ENCODE peak calls at places on chromosomes 12 and 14, in eight cellular contexts. O is cardiac fibroblast; J is progenitor cell of endocrine pancreas; I is astrocyte; H is CD8-positive, alpha-beta T cell; X is osteocyte; G is endothelial cell; T is HFFc6. V is an unnamed sample.

GRCh38 chr14:87864356-87865230 is 128.4 kb downstream of the GALC start:
- DNase-seq in O (peak; percentile 4), J (no peak), I (no peak), H (no peak), X (no peak), G (no peak), T (no peak), V (no peak)

GRCh38 chr12:76031081-76031413 is 529 bp downstream of the PHLDA1 start:
- DNase-seq in O (no peak), J (no peak), I (no peak), H (no peak), X (no peak), G (no peak), T (no peak), V (no peak)

GRCh38 chr12:125169870-125170269 is 104.6 kb downstream of the AACS start:
- DNase-seq in O (no peak), J (no peak), I (no peak), H (no peak), X (no peak), G (no peak), T (no peak), V (no peak)

GRCh38 chr12:97967831-97968230 is 505.2 kb downstream of the RMST start:
- DNase-seq in O (no peak), J (no peak), I (no peak), H (no peak), X (no peak), G (no peak), T (no peak), V (no peak)

GRCh38 chr12:72448805-72449204 is 176.6 kb downstream of the TRHDE start:
- DNase-seq in O (no peak), J (no peak), I (no peak), H (no peak), X (no peak), G (no peak), T (no peak), V (no peak)

GRCh38 chr12:5383961-5384360 is 47.9 kb upstream of the NTF3 start:
- DNase-seq in O (no peak), J (no peak), I (no peak), H (no peak), X (no peak), G (no peak), T (no peak), V (no peak)

GRCh38 chr14:96484391-96484790 is 17.8 kb upstream of the PAPOLA start:
- DNase-seq in O (no peak), J (no peak), I (no peak), H (no peak), X (no peak), G (no peak), T (no peak), V (no peak)

GRCh38 chr14:88521818-88522217 is 33.0 kb downstream of the PTPN21 start:
- DNase-seq in O (peak; percentile 48), J (no peak), I (peak; percentile 32), H (no peak), X (no peak), G (no peak), T (peak; percentile 20), V (no peak)

GRCh38 chr12:104314242-104314614 is 10.7 kb downstream of the EID3 start:
- DNase-seq in O (peak; percentile 35), J (no peak), I (no peak), H (no peak), X (no peak), G (no peak), T (no peak), V (no peak)

GRCh38 chr14:66076166-66076565 is 410.0 kb upstream of the CCDC196 start:
- DNase-seq in O (no peak), J (no peak), I (peak; percentile 12), H (no peak), X (no peak), G (no peak), T (no peak), V (no peak)

DNA sequence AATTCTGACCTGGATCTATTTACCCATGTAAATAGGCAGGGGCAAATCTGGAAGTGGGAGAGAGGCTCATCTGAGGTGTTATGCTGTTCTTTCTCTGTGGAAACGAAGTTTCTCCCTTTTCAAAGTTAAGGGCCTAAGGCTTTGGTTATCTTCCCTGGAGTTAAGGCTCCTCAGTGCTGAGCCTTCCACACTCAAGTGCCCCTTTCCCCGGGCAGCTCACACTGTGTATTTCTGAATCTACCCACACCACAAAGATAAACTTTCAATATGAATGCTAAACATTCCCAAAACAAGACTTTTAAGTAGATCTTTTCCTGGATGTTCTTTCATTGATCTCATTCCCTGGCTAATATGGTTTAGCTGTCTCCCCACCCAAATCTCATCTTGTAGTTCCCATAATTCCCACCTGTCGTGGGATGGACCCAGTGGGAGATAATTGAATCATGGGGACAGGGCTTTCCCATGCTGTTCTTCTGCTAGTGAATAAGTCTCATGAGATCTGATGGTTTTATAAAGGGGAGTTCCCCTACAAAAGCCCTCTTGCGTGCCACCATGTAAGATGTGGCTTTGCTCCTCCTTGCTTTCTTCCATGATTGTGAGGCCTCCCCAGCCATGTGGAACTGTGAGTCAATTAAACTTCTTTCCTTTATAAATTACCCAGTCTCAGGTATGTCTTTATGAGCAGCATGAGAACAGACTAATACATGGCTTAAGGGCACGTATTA is 251.1 kb downstream of the NAV3 start:
- DNase-seq in O (no peak), J (no peak), I (no peak), H (no peak), X (no peak), G (no peak), T (no peak), V (no peak)
- TF ChIP-seq CTCF in O (no peak), J (no peak), I (no peak), H (no peak), X (no peak), G (no peak), T (no peak), V (no peak)

DNA sequence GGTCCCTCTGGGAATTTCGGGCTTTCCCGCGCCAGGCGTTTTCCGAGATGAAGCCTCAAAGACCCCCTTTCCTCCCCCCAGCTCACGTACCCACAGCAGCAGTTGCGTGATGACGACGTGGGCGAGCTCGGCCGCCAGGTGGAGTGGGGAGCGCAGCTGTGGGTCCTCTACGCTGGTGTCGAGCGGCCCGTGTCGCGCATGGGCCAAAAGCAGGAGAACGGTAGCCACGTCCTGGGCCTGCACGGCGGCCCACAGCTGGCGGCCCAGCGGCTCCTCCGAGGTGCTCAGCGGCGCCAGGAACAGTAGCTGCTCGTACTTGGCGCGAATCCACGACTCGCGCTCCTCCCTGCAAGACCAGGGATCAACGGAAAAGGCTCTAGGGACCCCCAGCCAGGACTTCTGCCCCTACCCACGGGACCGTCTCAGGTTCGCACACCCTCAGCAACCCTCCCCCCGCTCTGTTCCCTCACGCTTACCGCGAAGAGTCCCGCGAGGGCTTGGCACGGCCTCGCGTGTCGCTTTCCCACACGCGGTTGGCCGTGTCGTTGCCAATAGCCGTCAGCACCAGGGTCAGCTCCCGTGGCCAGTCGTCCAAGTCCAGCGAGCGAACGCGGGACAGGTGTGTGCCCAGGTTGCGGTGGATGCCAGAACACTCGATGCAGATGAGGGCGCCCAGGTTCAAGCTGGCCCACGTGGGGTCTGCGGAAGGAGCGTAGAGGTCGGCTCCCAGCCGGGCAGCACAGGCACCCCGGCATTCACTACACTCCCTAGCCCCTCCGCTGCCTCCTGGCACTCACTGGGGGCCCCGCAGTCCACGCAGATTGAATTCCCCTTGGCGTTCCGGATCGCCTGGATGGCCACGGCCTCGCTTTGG is 11.4 kb downstream of the AGAP2 start:
- DNase-seq in O (no peak), J (peak; percentile 57), I (peak; percentile 20), H (peak; percentile 45), X (peak; percentile 84), G (peak; percentile 43), T (peak; percentile 48), V (no peak)
- TF ChIP-seq CTCF in O (peak; percentile 42), J (no peak), I (no peak), H (no peak), X (peak; percentile 36), G (no peak), T (peak; percentile 58), V (peak; percentile 23)

GRCh38 chr12:131831635-131832041 is 3.4 kb downstream of the MMP17 start:
- DNase-seq in O (peak; percentile 77), J (no peak), I (peak; percentile 55), H (no peak), X (no peak), G (no peak), T (peak; percentile 38), V (no peak)

GRCh38 chr12:131831021-131831571 is 2.9 kb downstream of the MMP17 start:
- DNase-seq in O (peak; percentile 35), J (no peak), I (no peak), H (no peak), X (no peak), G (no peak), T (peak; percentile 29), V (no peak)

GRCh38 chr12:131833288-131833895 is 5.2 kb downstream of the MMP17 start:
- DNase-seq in O (no peak), J (no peak), I (no peak), H (no peak), X (no peak), G (no peak), T (no peak), V (no peak)

GRCh38 chr12:131833896-131834641 is 5.9 kb downstream of the MMP17 start:
- DNase-seq in O (peak; percentile 51), J (no peak), I (peak; percentile 16), H (no peak), X (no peak), G (no peak), T (peak; percentile 18), V (no peak)

DNA sequence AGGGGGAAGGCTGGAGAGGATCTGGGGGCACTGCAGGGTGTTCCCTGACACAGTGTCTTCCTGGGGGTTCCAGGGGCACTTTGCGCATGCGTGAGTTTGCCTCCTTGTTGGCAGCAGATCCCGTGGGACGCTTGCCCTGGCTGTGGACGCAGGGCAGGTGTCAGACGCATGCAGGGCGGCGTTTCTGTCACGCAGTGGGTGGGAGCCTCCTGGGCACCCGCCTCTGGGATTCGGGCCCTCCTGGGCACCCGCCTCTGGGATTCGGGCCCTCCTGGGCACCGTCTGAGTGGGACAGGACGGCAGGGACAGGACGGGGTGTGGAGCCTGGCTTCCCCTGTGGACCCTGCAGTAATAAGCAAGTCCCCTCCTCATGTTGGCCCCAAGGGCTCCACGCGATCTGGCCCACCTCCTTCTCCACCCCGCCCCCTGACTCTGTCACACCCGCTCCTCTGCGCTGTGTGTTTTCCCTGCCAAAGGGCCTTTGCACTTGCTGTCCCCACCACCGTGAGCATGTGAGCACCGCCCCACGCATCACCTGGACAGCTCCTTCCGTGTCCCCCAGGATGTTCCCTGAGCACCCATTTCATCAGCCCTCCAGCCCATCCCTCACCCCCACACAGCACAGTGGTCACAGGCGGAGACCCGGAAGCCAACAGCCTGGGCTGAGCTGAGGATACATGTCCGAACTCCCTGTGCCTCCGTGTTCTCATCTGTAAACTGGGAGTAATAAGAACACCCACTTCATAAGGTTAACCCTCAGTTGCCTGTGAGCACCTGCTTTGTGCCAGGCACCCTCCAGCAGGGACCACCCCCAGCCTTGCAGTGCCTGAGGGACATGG is 4.4 kb downstream of the MMP17 start:
- DNase-seq in O (peak; percentile 75), J (no peak), I (no peak), H (no peak), X (no peak), G (no peak), T (peak; percentile 83), V (peak; percentile 65)
- TF ChIP-seq CTCF in O (no peak), J (no peak), I (no peak), H (no peak), X (no peak), G (no peak), T (no peak), V (no peak)

DNA sequence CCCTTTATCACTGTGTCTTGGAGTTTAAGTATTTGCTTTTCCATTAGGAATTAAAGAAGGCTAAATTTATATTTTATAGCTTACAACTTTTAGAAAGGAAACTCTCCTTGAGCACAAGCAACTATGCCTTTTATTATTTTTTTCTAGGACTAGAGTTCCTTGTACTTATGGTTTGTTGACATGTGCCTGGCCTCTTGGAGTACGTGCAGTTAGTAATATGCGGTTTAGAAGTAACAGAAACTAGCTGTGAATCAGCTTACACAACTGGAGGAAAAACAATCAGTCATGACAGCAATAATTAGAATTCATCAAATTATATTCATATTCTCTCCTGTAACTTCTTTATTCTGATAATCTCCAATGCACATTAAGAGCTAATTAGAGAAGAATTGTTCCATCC is 428.7 kb downstream of the AEBP2 start:
- DNase-seq in O (no peak), J (no peak), I (no peak), H (no peak), X (no peak), G (no peak), T (no peak), V (no peak)
- TF ChIP-seq CTCF in O (no peak), J (no peak), I (no peak), H (no peak), X (no peak), G (no peak), T (no peak), V (no peak)